ENCODE peak calls at places on chromosomes 6 and 20, in five cellular contexts. Y, T, O, C and V are unnamed samples.

GRCh38 chr6:337782-338464 is 45.6 kb downstream of the DUSP22 start:
- DNase-seq in Y (no peak), T (no peak), O (no peak), C (no peak), V (no peak)

GRCh38 chr20:50482396-50482890 is 27.7 kb upstream of the PTPN1 start:
- DNase-seq in Y (no peak), T (no peak), O (no peak), C (no peak), V (no peak)

GRCh38 chr20:56247954-56248782 is at the start of gene MC3R:
- DNase-seq in Y (peak; percentile 19), T (peak; percentile 55), O (no peak), C (peak; percentile 66), V (peak; percentile 76)

GRCh38 chr20:46979603-46980241 is 85.1 kb downstream of the EYA2 start:
- DNase-seq in Y (no peak), T (no peak), O (no peak), C (no peak), V (no peak)

GRCh38 chr6:163413054-163413344 is 1.5 kb upstream of the QKI start:
- DNase-seq in Y (no peak), T (no peak), O (no peak), C (no peak), V (no peak)

GRCh38 chr6:142822882-142823578 is 121.9 kb downstream of the HIVEP2 start:
- DNase-seq in Y (no peak), T (no peak), O (no peak), C (no peak), V (peak; percentile 26)

GRCh38 chr6:111585241-111585968 is 20.3 kb downstream of the TRAF3IP2 start:
- DNase-seq in Y (peak; percentile 49), T (peak; percentile 74), O (no peak), C (no peak), V (no peak)

GRCh38 chr6:41657131-41658094 is 19.1 kb downstream of the MDFI start:
- DNase-seq in Y (no peak), T (no peak), O (no peak), C (no peak), V (no peak)

GRCh38 chr6:45681860-45682488 is 304.2 kb upstream of the SUPT3H start:
- DNase-seq in Y (peak; percentile 43), T (peak; percentile 23), O (peak; percentile 23), C (no peak), V (no peak)

GRCh38 chr6:26521485-26522391 is 16.4 kb upstream of the HMGN4 start:
- DNase-seq in Y (peak; percentile 77), T (peak; percentile 90), O (peak; percentile 21), C (peak; percentile 75), V (peak; percentile 81)

GRCh38 chr6:79042088-79042798 is 35.8 kb downstream of the PHIP start:
- DNase-seq in Y (no peak), T (no peak), O (no peak), C (no peak), V (no peak)

GRCh38 chr6:4287811-4288244 is 152.5 kb upstream of the ECI2 start:
- DNase-seq in Y (no peak), T (no peak), O (no peak), C (no peak), V (no peak)

GRCh38 chr6:14129572-14129971 is 12.0 kb downstream of the CD83 start:
- DNase-seq in Y (peak; percentile 77), T (peak; percentile 85), O (no peak), C (peak; percentile 57), V (peak; percentile 77)

GRCh38 chr6:30719791-30720737 is at the start of gene TUBB:
- DNase-seq in Y (peak; percentile 98), T (peak; percentile 99), O (peak; percentile 87), C (peak; percentile 98), V (peak; percentile 99)

GRCh38 chr20:33689973-33690372 is 3.8 kb upstream of the E2F1 start:
- DNase-seq in Y (peak; percentile 67), T (peak; percentile 85), O (no peak), C (no peak), V (no peak)

GRCh38 chr6:21969192-21969591 is 327.6 kb downstream of the PRL start:
- DNase-seq in Y (no peak), T (no peak), O (no peak), C (no peak), V (no peak)

GRCh38 chr20:3226864-3227263 is 12.1 kb downstream of the SLC4A11 start:
- DNase-seq in Y (no peak), T (no peak), O (no peak), C (no peak), V (no peak)

GRCh38 chr6:141685416-141685815 is 447.3 kb upstream of the GJE1 start:
- DNase-seq in Y (peak; percentile 18), T (no peak), O (no peak), C (no peak), V (no peak)

GRCh38 chr20:15656124-15656523 is 917.1 kb downstream of the KIF16B start:
- DNase-seq in Y (no peak), T (no peak), O (no peak), C (no peak), V (no peak)

GRCh38 chr20:38825901-38826625 is 20.6 kb downstream of the PPP1R16B start:
- DNase-seq in Y (peak; percentile 78), T (peak; percentile 70), O (no peak), C (no peak), V (no peak)

GRCh38 chr6:90468859-90469258 is 118.0 kb downstream of the MAP3K7 start:
- DNase-seq in Y (no peak), T (no peak), O (no peak), C (no peak), V (no peak)

GRCh38 chr6:108260126-108260808 is 573 bp downstream of the SNX3 start:
- DNase-seq in Y (peak; percentile 39), T (peak; percentile 67), O (peak; percentile 45), C (peak; percentile 33), V (peak; percentile 68)

GRCh38 chr6:87697581-87698552 is 4.2 kb downstream of the AKIRIN2 start:
- DNase-seq in Y (peak; percentile 95), T (peak; percentile 90), O (no peak), C (no peak), V (peak; percentile 39)

DNA sequence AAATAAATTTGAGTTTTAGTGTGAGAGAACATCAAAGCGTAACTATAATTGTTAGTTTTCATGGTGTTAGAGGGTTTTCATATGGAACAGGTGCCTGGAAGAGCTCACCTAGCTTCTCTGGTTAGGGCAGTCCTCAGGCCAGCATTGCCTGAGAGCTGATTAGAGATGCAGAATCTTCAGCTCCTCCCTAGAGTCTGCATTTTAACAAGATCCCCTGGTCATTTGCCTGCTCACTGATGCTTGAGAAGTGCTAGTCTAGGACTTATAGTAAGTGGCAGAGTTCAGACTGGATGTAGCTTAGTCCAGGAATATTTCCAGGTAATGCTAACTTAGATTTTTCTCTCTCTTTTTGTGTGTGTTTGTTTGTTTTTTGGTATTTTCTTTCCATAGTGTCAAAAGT is 21.7 kb upstream of the SMIM26 start:
- DNase-seq in Y (no peak), T (no peak), O (no peak), C (no peak), V (no peak)
- H3K36me3 ChIP-seq in Y (peaks cover 11% of the 10 kb centered on the region), T (peaks cover 39% of the 10 kb centered on the region), O (no peaks in the 10 kb centered on the region), C (peaks cover 100% of the 10 kb centered on the region), V (no peaks in the 10 kb centered on the region)

DNA sequence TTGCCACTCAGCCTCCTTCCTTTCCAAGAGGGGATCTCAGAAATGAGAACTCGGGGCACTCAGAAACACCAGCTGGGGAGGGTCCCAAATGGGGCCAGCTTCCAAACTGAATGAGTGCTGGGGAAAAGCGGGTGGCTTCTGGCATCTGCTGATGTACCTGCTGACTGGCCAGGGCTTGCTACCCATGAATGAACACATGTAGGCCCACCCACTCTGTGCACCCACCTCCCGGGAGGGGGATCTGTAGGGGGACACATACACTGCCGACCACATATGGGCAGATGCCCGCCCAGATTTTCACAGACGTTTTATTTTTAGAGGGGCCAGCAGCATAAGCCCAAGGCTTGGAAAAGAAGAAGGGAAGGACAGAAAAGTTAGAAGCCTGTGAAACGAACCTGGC is 231.9 kb upstream of the RNF24 start:
- DNase-seq in Y (no peak), T (no peak), O (no peak), C (no peak), V (no peak)
- H3K27me3 ChIP-seq in Y (peaks cover 3% of the 10 kb centered on the region), T (peaks cover 90% of the 10 kb centered on the region), O (no peaks in the 10 kb centered on the region), C (no peaks in the 10 kb centered on the region), V (no peaks in the 10 kb centered on the region)

GRCh38 chr6:64014581-64014980 is 379.0 kb downstream of the PHF3 start:
- DNase-seq in Y (no peak), T (no peak), O (no peak), C (no peak), V (no peak)

GRCh38 chr6:64010646-64011045 is 375.0 kb downstream of the PHF3 start:
- DNase-seq in Y (no peak), T (no peak), O (no peak), C (no peak), V (no peak)

GRCh38 chr6:64013061-64013410 is 377.4 kb downstream of the PHF3 start:
- DNase-seq in Y (no peak), T (peak; percentile 70), O (no peak), C (no peak), V (no peak)

GRCh38 chr6:64010010-64010409 is 374.4 kb downstream of the PHF3 start:
- DNase-seq in Y (no peak), T (no peak), O (no peak), C (no peak), V (no peak)

DNA sequence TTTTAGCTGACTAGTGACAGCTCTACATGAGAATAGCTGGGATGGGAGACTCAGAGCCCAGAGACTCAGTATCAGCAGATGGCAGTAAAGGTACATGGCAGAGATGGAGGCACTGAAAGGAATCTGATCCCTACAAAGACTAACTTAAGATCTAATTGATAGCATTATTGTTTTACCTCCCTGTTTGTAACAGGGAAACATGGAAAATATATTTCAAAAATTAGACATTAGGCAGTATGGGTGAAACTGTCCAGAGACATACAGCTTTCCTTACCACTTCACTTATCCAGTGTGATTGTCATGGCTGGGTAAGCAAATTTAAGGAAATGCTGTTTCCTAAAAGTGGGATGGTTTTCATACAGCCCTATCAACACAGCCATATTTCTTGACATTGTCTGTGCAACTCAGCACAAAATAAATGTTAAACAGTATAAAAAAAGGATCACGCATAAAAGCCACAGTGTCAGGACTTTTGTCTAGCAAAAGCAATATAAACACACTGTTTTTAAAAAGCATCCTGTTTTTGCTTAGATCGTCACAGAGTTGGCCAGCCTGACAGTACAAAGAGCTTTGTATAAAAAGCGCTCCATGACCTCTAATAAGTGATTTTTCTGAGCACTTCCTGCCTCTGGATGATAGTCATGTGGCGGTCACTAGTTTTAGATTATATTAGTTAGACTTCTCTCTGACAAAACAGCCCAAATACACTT is 376.9 kb downstream of the PHF3 start:
- DNase-seq in Y (peak; percentile 5), T (peak; percentile 83), O (no peak), C (no peak), V (peak; percentile 40)
- TF ChIP-seq CTCF in Y (peak; percentile 76), T (peak; percentile 90), O (peak; percentile 29), C (no peak), V (no peak)

GRCh38 chr20:53574819-53575218 is 18.8 kb downstream of the ZNF217 start:
- DNase-seq in Y (no peak), T (no peak), O (no peak), C (peak; percentile 0), V (no peak)
- H3K36me3 ChIP-seq in Y (peaks cover 26% of the 10 kb centered on the region), T (peaks cover 69% of the 10 kb centered on the region), O (peaks cover 31% of the 10 kb centered on the region), C (peaks cover 80% of the 10 kb centered on the region), V (no peaks in the 10 kb centered on the region)